ENCODE peak calls at places on chromosome 5, in four cellular contexts. G, Y, X and S are unnamed samples.

GRCh38 chr5:16934123-16934522 is 2.0 kb downstream of the MYO10 start:
- DNase-seq in G (peak), Y (peak), X (peak), S (no peak)

GRCh38 chr5:55308254-55308836 is 556 bp downstream of the MTREX start:
- DNase-seq in G (peak), Y (no peak), X (peak), S (no peak)

GRCh38 chr5:95866431-95867063 is 44.0 kb upstream of the GLRX start:
- DNase-seq in G (no peak), Y (no peak), X (no peak), S (no peak)

GRCh38 chr5:83277953-83278352 is 193.6 kb upstream of the VCAN start:
- DNase-seq in G (no peak), Y (no peak), X (no peak), S (no peak)

GRCh38 chr5:125326114-125326513 is 579.7 kb upstream of the ZNF608 start:
- DNase-seq in G (peak), Y (peak), X (peak), S (no peak)

GRCh38 chr5:123262275-123262823 is 160.9 kb downstream of the CEP120 start:
- DNase-seq in G (no peak), Y (no peak), X (no peak), S (no peak)

GRCh38 chr5:102865510-102866314 is 110.6 kb downstream of the PAM start:
- DNase-seq in G (peak), Y (peak), X (peak), S (peak)

GRCh38 chr5:81776258-81776657 is 25.4 kb upstream of the SSBP2 start:
- DNase-seq in G (peak), Y (no peak), X (no peak), S (no peak)

GRCh38 chr5:31794009-31794408 is 155.1 kb downstream of the PDZD2 start:
- DNase-seq in G (no peak), Y (no peak), X (no peak), S (no peak)

GRCh38 chr5:149128023-149128875 is 13.0 kb upstream of the ABLIM3 start:
- DNase-seq in G (peak), Y (no peak), X (no peak), S (no peak)

GRCh38 chr5:67308988-67309688 is 112.5 kb upstream of the CD180 start:
- DNase-seq in G (no peak), Y (no peak), X (no peak), S (no peak)

GRCh38 chr5:87074934-87075541 is 192.6 kb upstream of the RASA1 start:
- DNase-seq in G (peak), Y (no peak), X (no peak), S (no peak)

GRCh38 chr5:51278458-51279049 is 104.7 kb upstream of the ISL1 start:
- DNase-seq in G (no peak), Y (no peak), X (no peak), S (no peak)

GRCh38 chr5:146059349-146060220 is 45.8 kb downstream of the PLAC8L1 start:
- DNase-seq in G (no peak), Y (no peak), X (peak), S (no peak)

GRCh38 chr5:163104496-163104895 is 332.9 kb upstream of the CCNG1 start:
- DNase-seq in G (peak), Y (no peak), X (no peak), S (no peak)

GRCh38 chr5:138138949-138139775 is at the start of gene NME5:
- DNase-seq in G (peak), Y (peak), X (peak), S (no peak)

GRCh38 chr5:140355551-140355950 is 4.4 kb upstream of the SLC4A9 start:
- DNase-seq in G (no peak), Y (no peak), X (no peak), S (no peak)

DNA sequence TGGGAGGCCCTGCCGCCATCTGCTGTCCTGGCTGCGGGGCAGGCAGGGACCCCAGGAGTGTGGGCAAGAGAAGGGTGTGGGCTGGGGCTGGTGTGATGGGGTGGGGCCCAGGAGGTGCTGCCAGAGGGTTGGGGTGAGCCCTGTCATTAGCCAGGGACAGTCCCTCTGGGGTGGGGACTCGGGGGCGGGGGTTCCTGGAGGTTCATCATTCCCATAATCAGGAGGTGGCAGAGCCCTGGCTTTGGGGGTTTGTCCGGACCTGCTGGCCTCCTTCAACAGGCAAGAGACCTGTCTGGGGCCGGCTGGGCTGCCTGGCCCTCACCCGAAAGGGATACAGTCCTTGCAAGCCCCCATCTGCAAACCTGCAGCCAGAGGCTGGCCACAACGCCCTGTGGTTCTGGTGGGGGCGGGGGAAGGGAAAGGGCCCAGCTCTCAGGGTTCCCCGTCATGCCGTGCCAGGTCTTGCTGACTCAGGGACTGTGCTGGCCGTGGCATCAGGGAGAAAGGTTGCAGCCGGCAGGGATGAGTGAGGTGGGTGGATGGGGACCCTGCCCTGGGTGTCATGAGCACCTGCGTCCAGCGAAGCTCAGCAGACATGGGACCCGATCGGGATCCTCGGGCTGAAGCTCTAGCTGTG is 65.2 kb downstream of the MRPL36 start:
- DNase-seq in G (no peak), Y (no peak), X (no peak), S (peak)
- TF ChIP-seq CTCF in G (no peak), Y (no peak), X (no peak), S (no peak)

GRCh38 chr5:170691623-170692022 is 91.9 kb upstream of the GABRP start:
- DNase-seq in G (no peak), Y (no peak), X (no peak), S (no peak)
- TF ChIP-seq CTCF in G (no peak), Y (no peak), X (no peak), S (no peak)

GRCh38 chr5:170440771-170441370 is 51.7 kb upstream of the KCNMB1 start:
- DNase-seq in G (no peak), Y (no peak), X (no peak), S (no peak)
- TF ChIP-seq CTCF in G (no peak), Y (no peak), X (no peak), S (no peak)

GRCh38 chr5:36751881-36752280 is 124.7 kb upstream of the NIPBL start:
- DNase-seq in G (no peak), Y (no peak), X (no peak), S (no peak)

GRCh38 chr5:36755340-36755739 is 121.2 kb upstream of the NIPBL start:
- DNase-seq in G (no peak), Y (no peak), X (no peak), S (no peak)

GRCh38 chr5:36756089-36756488 is 120.5 kb upstream of the NIPBL start:
- DNase-seq in G (no peak), Y (no peak), X (no peak), S (no peak)

GRCh38 chr5:36759117-36759516 is 117.5 kb upstream of the NIPBL start:
- DNase-seq in G (no peak), Y (no peak), X (no peak), S (no peak)

DNA sequence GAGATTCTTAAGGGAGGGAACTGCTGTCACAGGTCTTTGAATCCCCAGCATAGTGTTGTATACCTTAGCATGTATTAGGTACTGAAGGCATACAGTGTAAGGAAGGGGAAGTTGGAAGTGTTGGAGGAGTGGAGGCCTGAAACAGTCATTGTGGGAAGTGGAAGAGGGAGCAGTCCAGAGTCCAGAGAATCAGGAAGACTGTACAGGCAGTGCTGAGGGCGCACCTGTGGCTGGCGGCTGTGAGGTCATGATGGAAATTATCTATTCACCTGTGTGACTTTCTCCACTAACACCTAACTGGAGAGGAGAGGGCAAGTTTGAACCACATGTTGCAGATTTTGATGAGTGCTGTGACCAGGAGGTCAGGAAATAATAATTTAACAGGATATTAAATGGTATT is 119.7 kb upstream of the NIPBL start:
- DNase-seq in G (peak), Y (no peak), X (no peak), S (no peak)
- TF ChIP-seq CTCF in G (no peak), Y (no peak), X (no peak), S (no peak)

GRCh38 chr5:175659546-175660248 is 1.8 kb downstream of the HRH2 start:
- DNase-seq in G (no peak), Y (no peak), X (no peak), S (no peak)
- TF ChIP-seq CTCF in G (no peak), Y (no peak), X (no peak), S (no peak)

GRCh38 chr5:9033524-9033923 is 512.4 kb downstream of the SEMA5A start:
- DNase-seq in G (no peak), Y (no peak), X (no peak), S (no peak)

GRCh38 chr5:9037048-9037447 is 508.8 kb downstream of the SEMA5A start:
- DNase-seq in G (no peak), Y (no peak), X (no peak), S (no peak)

GRCh38 chr5:9034671-9035070 is 511.2 kb downstream of the SEMA5A start:
- DNase-seq in G (no peak), Y (no peak), X (peak), S (no peak)

GRCh38 chr5:9035346-9035745 is 510.5 kb downstream of the SEMA5A start:
- DNase-seq in G (no peak), Y (no peak), X (no peak), S (no peak)
- TF ChIP-seq CTCF in G (no peak), Y (no peak), X (no peak), S (no peak)

DNA sequence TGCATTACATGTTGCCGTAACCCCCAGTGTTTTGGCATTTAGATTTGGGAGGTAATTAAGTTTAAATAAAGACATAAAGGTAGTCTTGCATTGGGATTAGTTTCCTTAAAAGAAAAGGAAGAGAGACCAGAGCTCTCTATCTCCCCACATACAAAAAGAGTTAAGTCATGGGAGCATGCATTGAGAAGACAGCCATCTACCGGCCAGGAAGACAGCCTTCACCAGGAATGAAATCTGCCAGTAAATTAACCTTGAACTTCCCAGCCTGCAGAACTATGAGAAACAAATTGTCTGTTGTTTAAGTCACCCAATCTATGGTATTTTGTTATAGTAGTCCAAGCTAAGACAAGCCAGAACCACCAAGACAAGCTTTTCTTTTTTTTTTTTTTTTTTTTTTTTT is 567.0 kb upstream of the CDH18 start:
- DNase-seq in G (no peak), Y (no peak), X (no peak), S (no peak)
- TF ChIP-seq CTCF in G (no peak), Y (no peak), X (no peak), S (no peak)

DNA sequence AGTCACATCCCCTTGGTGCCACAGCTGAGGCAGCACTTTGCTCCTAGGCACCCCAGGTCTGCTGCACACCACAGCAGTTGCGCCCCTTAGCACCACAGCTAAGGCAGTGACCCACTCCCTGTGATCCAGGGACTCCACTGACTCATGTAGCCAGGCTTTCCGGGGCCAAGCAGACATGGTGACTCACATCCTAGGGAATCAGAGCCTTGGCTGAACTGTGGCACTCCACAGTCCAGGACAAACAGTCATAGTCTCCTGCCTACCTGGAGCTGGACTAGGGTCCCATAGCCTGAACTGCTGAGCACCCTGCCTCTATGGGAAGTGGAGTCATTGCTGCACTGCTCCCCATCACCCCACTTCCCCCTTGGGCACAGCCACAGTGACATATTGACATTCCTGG is 338.7 kb downstream of the NPR3 start:
- DNase-seq in G (no peak), Y (no peak), X (peak), S (no peak)
- TF ChIP-seq CTCF in G (no peak), Y (no peak), X (no peak), S (no peak)